ENCODE peak calls at places on chromosomes 7 and 10, in eight cellular contexts. One of them, this sample, is unnamed.
A peak's percentile ranks its signal among the peaks of the same experiment; 100 is the strongest.

GRCh38 chr7:14902589-14902963 is at the start of gene DGKB:
- DNase-seq in GM23248: peak; percentile 69
- DNase-seq in IMR-90: peak; percentile 3
- DNase-seq in Karpas-422: no peak
- DNase-seq in A549: no peak
- DNase-seq in osteoblast: peak; percentile 39
- DNase-seq in OCI-LY7: no peak
- DNase-seq in neuronal stem cell: peak; percentile 30
- DNase-seq in this sample: no peak

GRCh38 chr7:45073843-45074737 is 14.7 kb downstream of the NACAD start:
- DNase-seq in OCI-LY7: no peak
- DNase-seq in IMR-90: no peak
- DNase-seq in osteoblast: peak; percentile 73
- DNase-seq in neuronal stem cell: no peak
- DNase-seq in Karpas-422: no peak
- DNase-seq in GM23248: no peak
- DNase-seq in A549: no peak
- DNase-seq in this sample: no peak

GRCh38 chr7:53518319-53518718 is 482.9 kb downstream of the POM121L12 start:
- DNase-seq in OCI-LY7: no peak
- DNase-seq in GM23248: no peak
- DNase-seq in neuronal stem cell: no peak
- DNase-seq in A549: no peak
- DNase-seq in osteoblast: no peak
- DNase-seq in IMR-90: no peak
- DNase-seq in Karpas-422: no peak
- DNase-seq in this sample: no peak

GRCh38 chr10:26242752-26243151 is 26.2 kb downstream of the GAD2 start:
- DNase-seq in osteoblast: no peak
- DNase-seq in OCI-LY7: no peak
- DNase-seq in GM23248: no peak
- DNase-seq in Karpas-422: no peak
- DNase-seq in neuronal stem cell: peak; percentile 71
- DNase-seq in IMR-90: no peak
- DNase-seq in A549: no peak
- DNase-seq in this sample: no peak

GRCh38 chr7:94393251-94393758 is 1.4 kb upstream of the COL1A2 start:
- DNase-seq in IMR-90: peak; percentile 56
- DNase-seq in Karpas-422: no peak
- DNase-seq in OCI-LY7: no peak
- DNase-seq in osteoblast: no peak
- DNase-seq in neuronal stem cell: peak; percentile 33
- DNase-seq in GM23248: peak; percentile 65
- DNase-seq in A549: no peak
- DNase-seq in this sample: no peak

GRCh38 chr10:114207349-114207748 is 28.2 kb downstream of the TDRD1 start:
- DNase-seq in A549: no peak
- DNase-seq in IMR-90: no peak
- DNase-seq in Karpas-422: no peak
- DNase-seq in OCI-LY7: no peak
- DNase-seq in neuronal stem cell: no peak
- DNase-seq in osteoblast: no peak
- DNase-seq in GM23248: no peak
- DNase-seq in this sample: no peak

GRCh38 chr10:35821339-35821911 is 179.3 kb upstream of the FZD8 start:
- DNase-seq in osteoblast: no peak
- DNase-seq in GM23248: no peak
- DNase-seq in neuronal stem cell: no peak
- DNase-seq in Karpas-422: peak; percentile 63
- DNase-seq in IMR-90: no peak
- DNase-seq in A549: no peak
- DNase-seq in OCI-LY7: no peak
- DNase-seq in this sample: no peak

GRCh38 chr7:23277359-23277989 is 21.7 kb upstream of the MALSU1 start:
- DNase-seq in IMR-90: peak; percentile 75
- DNase-seq in neuronal stem cell: peak; percentile 72
- DNase-seq in osteoblast: peak; percentile 80
- DNase-seq in A549: peak; percentile 81
- DNase-seq in Karpas-422: peak; percentile 91
- DNase-seq in OCI-LY7: peak; percentile 82
- DNase-seq in GM23248: peak; percentile 75
- DNase-seq in this sample: peak; percentile 19

GRCh38 chr10:36779238-36779846 is 346.1 kb upstream of the ANKRD30A start:
- DNase-seq in A549: peak; percentile 70
- DNase-seq in Karpas-422: peak; percentile 68
- DNase-seq in osteoblast: peak; percentile 85
- DNase-seq in neuronal stem cell: peak; percentile 71
- DNase-seq in IMR-90: peak; percentile 81
- DNase-seq in OCI-LY7: no peak
- DNase-seq in GM23248: peak; percentile 82
- DNase-seq in this sample: peak; percentile 19

GRCh38 chr7:27137603-27138410 is 5.7 kb downstream of the HOXA5 start:
- DNase-seq in osteoblast: peak; percentile 76
- DNase-seq in A549: peak; percentile 36
- DNase-seq in Karpas-422: no peak
- DNase-seq in IMR-90: peak; percentile 73
- DNase-seq in OCI-LY7: no peak
- DNase-seq in neuronal stem cell: no peak
- DNase-seq in GM23248: no peak
- DNase-seq in this sample: no peak

GRCh38 chr7:388961-389701 is 99.2 kb downstream of the FOXL3 start:
- DNase-seq in osteoblast: peak; percentile 69
- DNase-seq in A549: no peak
- DNase-seq in neuronal stem cell: no peak
- DNase-seq in IMR-90: no peak
- DNase-seq in GM23248: no peak
- DNase-seq in OCI-LY7: no peak
- DNase-seq in Karpas-422: no peak
- DNase-seq in this sample: no peak
- H3K9me3 ChIP-seq in osteoblast: no peaks in the 10 kb centered on the region
- H3K9me3 ChIP-seq in A549: peaks cover 18% of the 10 kb centered on the region
- H3K9me3 ChIP-seq in neuronal stem cell: peaks cover 17% of the 10 kb centered on the region
- H3K9me3 ChIP-seq in IMR-90: peaks cover 15% of the 10 kb centered on the region
- H3K9me3 ChIP-seq in GM23248: no peaks in the 10 kb centered on the region
- H3K9me3 ChIP-seq in OCI-LY7: peaks cover 3% of the 10 kb centered on the region
- H3K9me3 ChIP-seq in Karpas-422: no peaks in the 10 kb centered on the region
- H3K9me3 ChIP-seq in this sample: no peaks in the 10 kb centered on the region

DNA sequence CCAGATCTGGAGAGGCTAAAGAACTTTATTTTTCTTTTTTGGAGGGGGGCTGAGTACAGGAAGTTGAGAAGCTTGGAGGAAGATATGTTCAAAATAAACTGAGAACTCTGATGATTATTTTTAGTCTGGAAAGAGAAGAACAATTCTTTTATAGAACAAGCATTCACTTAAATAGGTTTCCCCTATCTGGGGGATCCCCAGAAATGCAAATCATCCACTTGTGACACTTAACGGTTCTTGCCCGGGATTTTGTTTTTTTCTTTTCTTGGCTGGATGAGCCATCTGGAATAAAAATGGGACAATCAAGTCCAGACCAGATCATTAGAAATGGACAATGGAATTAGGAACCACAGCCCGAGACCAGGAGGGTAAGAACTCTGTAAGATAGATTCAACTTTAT is 95.9 kb upstream of the EGR2 start:
- DNase-seq in neuronal stem cell: no peak
- DNase-seq in A549: no peak
- DNase-seq in OCI-LY7: peak; percentile 22
- DNase-seq in Karpas-422: no peak
- DNase-seq in GM23248: no peak
- DNase-seq in IMR-90: no peak
- DNase-seq in osteoblast: no peak
- DNase-seq in this sample: no peak
- H3K4me2 ChIP-seq in neuronal stem cell: peak overlapping the region; percentile 21
- H3K4me2 ChIP-seq in A549: no peak overlapping the region
- H3K4me2 ChIP-seq in OCI-LY7: peak overlapping the region; percentile 58
- H3K4me2 ChIP-seq in Karpas-422: no peak overlapping the region
- H3K4me2 ChIP-seq in GM23248: no peak overlapping the region
- H3K4me2 ChIP-seq in IMR-90: no peak overlapping the region
- H3K4me2 ChIP-seq in osteoblast: no peak overlapping the region
- H3K4me2 ChIP-seq in this sample: no peak overlapping the region

DNA sequence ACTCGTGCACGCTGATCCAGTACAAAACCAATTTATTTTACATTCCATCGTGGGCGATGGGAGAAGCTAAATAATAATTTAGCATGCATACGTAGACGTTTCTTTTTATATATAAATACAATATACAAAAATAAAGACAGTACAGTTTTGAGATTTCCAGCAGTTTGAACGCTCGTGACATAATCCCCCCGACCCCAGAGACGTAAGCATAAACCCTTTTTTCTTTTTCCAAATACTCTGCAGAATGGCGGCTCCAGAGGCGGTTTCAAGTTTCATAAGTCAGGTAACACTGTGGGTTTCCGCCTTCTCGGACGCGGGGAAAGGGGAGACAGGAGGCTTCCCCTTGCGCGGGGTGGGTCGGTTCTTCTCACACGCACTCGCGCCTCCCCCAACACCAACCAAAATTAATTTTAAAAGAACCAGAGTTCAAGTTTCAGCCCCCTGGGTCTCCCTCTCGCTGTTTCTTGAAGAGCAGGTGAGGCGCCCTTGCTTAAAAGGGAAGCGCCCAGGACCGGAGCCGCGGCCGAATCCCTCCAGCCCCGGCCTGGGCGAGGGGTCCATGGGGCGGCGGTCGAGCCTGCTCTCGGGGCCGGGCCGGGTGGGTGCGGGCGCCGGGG is 5.5 kb downstream of the MNX1 start:
- DNase-seq in neuronal stem cell: no peak
- DNase-seq in OCI-LY7: no peak
- DNase-seq in Karpas-422: no peak
- DNase-seq in osteoblast: peak; percentile 86
- DNase-seq in GM23248: no peak
- DNase-seq in IMR-90: no peak
- DNase-seq in A549: no peak
- DNase-seq in this sample: no peak
- H3K9me3 ChIP-seq in neuronal stem cell: no peaks in the 10 kb centered on the region
- H3K9me3 ChIP-seq in OCI-LY7: no peaks in the 10 kb centered on the region
- H3K9me3 ChIP-seq in Karpas-422: no peaks in the 10 kb centered on the region
- H3K9me3 ChIP-seq in osteoblast: no peaks in the 10 kb centered on the region
- H3K9me3 ChIP-seq in GM23248: no peaks in the 10 kb centered on the region
- H3K9me3 ChIP-seq in IMR-90: peaks cover 8% of the 10 kb centered on the region
- H3K9me3 ChIP-seq in A549: no peaks in the 10 kb centered on the region
- H3K9me3 ChIP-seq in this sample: no peaks in the 10 kb centered on the region

DNA sequence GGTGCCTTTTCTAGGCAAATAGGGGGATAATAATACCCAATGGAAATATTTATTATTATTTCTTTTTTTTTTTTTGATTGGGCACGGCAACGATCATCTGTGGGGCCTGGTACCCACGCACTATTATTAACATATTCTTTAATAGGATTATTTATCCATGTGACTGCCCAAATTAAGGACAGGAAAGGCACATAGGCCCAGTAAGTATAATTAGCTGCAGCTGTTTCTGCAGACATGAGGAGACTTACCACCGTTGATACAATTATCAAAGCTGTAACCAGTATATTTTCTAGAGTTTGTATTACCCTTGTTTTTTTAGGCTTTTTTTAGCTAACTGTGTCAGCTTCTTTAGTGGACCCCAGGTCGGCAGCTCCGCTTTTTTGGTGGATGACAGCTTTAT is 25.2 kb upstream of the GUSB start:
- DNase-seq in A549: no peak
- DNase-seq in IMR-90: no peak
- DNase-seq in OCI-LY7: no peak
- DNase-seq in GM23248: no peak
- DNase-seq in neuronal stem cell: no peak
- DNase-seq in osteoblast: no peak
- DNase-seq in Karpas-422: no peak
- DNase-seq in this sample: no peak
- H3K4me2 ChIP-seq in A549: no peak overlapping the region
- H3K4me2 ChIP-seq in IMR-90: no peak overlapping the region
- H3K4me2 ChIP-seq in OCI-LY7: no peak overlapping the region
- H3K4me2 ChIP-seq in GM23248: no peak overlapping the region
- H3K4me2 ChIP-seq in neuronal stem cell: no peak overlapping the region
- H3K4me2 ChIP-seq in osteoblast: no peak overlapping the region
- H3K4me2 ChIP-seq in Karpas-422: no peak overlapping the region
- H3K4me2 ChIP-seq in this sample: no peak overlapping the region

GRCh38 chr10:21832751-21833150 is 170.8 kb downstream of the DNAJC1 start:
- DNase-seq in neuronal stem cell: no peak
- DNase-seq in Karpas-422: no peak
- DNase-seq in A549: no peak
- DNase-seq in osteoblast: peak; percentile 82
- DNase-seq in IMR-90: no peak
- DNase-seq in OCI-LY7: no peak
- DNase-seq in GM23248: no peak
- DNase-seq in this sample: no peak
- H3K9me3 ChIP-seq in neuronal stem cell: peaks cover 7% of the 10 kb centered on the region
- H3K9me3 ChIP-seq in Karpas-422: no peaks in the 10 kb centered on the region
- H3K9me3 ChIP-seq in A549: peaks cover 30% of the 10 kb centered on the region
- H3K9me3 ChIP-seq in osteoblast: no peaks in the 10 kb centered on the region
- H3K9me3 ChIP-seq in IMR-90: peaks cover 17% of the 10 kb centered on the region
- H3K9me3 ChIP-seq in OCI-LY7: peaks cover 7% of the 10 kb centered on the region
- H3K9me3 ChIP-seq in GM23248: no peaks in the 10 kb centered on the region
- H3K9me3 ChIP-seq in this sample: peaks cover 2% of the 10 kb centered on the region

DNA sequence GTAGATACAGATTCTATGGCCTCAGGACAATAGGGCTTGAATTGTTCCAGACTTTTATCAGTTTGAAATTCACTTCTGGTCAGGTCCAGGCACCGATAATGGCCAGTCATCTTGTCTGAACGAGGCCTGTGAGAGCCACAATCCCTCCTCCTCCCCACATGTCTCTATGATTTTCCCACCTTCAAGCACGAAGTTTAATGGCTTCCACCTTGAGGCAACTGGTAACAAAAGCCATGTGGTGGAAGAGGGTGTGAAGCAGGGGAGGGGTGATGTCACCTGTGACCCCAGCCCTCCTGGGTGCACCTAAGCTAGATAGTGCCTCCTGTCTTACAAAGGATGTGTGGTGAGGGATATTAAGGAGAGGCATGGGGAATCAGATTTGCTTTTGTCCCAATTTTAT is 89.2 kb downstream of the PCGF5 start:
- DNase-seq in neuronal stem cell: no peak
- DNase-seq in osteoblast: no peak
- DNase-seq in GM23248: no peak
- DNase-seq in OCI-LY7: no peak
- DNase-seq in Karpas-422: no peak
- DNase-seq in A549: no peak
- DNase-seq in IMR-90: no peak
- DNase-seq in this sample: no peak
- H3K4me2 ChIP-seq in neuronal stem cell: no peak overlapping the region
- H3K4me2 ChIP-seq in osteoblast: no peak overlapping the region
- H3K4me2 ChIP-seq in GM23248: no peak overlapping the region
- H3K4me2 ChIP-seq in OCI-LY7: no peak overlapping the region
- H3K4me2 ChIP-seq in Karpas-422: no peak overlapping the region
- H3K4me2 ChIP-seq in A549: no peak overlapping the region
- H3K4me2 ChIP-seq in IMR-90: no peak overlapping the region
- H3K4me2 ChIP-seq in this sample: no peak overlapping the region

DNA sequence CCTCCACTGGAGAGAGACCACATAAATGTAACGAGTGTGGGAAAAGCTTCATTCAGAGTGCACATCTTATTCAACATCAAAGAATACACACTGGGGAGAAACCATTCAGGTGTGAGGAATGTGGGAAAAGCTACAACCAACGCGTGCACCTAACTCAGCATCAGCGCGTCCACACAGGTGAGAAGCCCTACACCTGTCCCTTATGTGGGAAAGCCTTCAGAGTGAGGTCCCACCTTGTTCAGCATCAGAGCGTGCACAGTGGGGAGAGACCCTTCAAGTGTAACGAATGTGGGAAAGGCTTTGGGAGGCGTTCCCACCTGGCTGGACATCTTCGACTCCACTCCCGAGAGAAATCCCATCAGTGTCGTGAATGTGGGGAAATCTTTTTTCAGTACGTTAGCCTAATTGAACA is 20.6 kb downstream of the FAM200A start:
- DNase-seq in A549: peak; percentile 55
- DNase-seq in osteoblast: no peak
- DNase-seq in GM23248: peak; percentile 21
- DNase-seq in Karpas-422: no peak
- DNase-seq in neuronal stem cell: no peak
- DNase-seq in OCI-LY7: no peak
- DNase-seq in IMR-90: no peak
- DNase-seq in this sample: no peak
- H3K9me3 ChIP-seq in A549: peaks cover 95% of the 10 kb centered on the region
- H3K9me3 ChIP-seq in osteoblast: peaks cover 54% of the 10 kb centered on the region
- H3K9me3 ChIP-seq in GM23248: peaks cover 21% of the 10 kb centered on the region
- H3K9me3 ChIP-seq in Karpas-422: peaks cover 31% of the 10 kb centered on the region
- H3K9me3 ChIP-seq in neuronal stem cell: peaks cover 44% of the 10 kb centered on the region
- H3K9me3 ChIP-seq in OCI-LY7: no peaks in the 10 kb centered on the region
- H3K9me3 ChIP-seq in IMR-90: peaks cover 68% of the 10 kb centered on the region
- H3K9me3 ChIP-seq in this sample: peaks cover 23% of the 10 kb centered on the region

This sample was measured in keratinocyte.